ENCODE peak calls at places on chromosome 11, in five cellular contexts. H, R, C, E and W are unnamed samples.
A peak's percentile ranks its signal among the peaks of the same experiment; 100 is the strongest.

GRCh38 chr11:10050561-10050960 is 243.5 kb downstream of the SBF2 start:
- DNase-seq in H (no peak), C (no peak), E (no peak), R (peak; percentile 62), W (no peak)

GRCh38 chr11:110991621-110992355 is 253.7 kb upstream of the POU2AF2 start:
- DNase-seq in H (peak; percentile 50), C (no peak), R (no peak), E (peak; percentile 28), W (no peak)

GRCh38 chr11:215581-216037 is 8.1 kb downstream of the RIC8A start:
- DNase-seq in C (no peak), H (no peak), R (no peak), E (no peak), W (no peak)

GRCh38 chr11:70233511-70233919 is 30.4 kb downstream of the FADD start:
- DNase-seq in C (no peak), R (peak; percentile 94), H (no peak), E (no peak), W (no peak)

GRCh38 chr11:92457250-92457649 is 232.6 kb downstream of the FAT3 start:
- DNase-seq in E (no peak), C (no peak), H (no peak), R (no peak), W (no peak)

GRCh38 chr11:69460540-69461257 is 20.8 kb upstream of the LINC01488 start:
- DNase-seq in C (no peak), H (no peak), R (peak; percentile 22), E (no peak), W (no peak)

GRCh38 chr11:121249039-121249663 is 43.4 kb upstream of the SC5D start:
- DNase-seq in H (no peak), E (no peak), R (peak; percentile 9), C (no peak), W (no peak)

GRCh38 chr11:133547808-133548494 is 15.7 kb upstream of the OPCML start:
- DNase-seq in H (no peak), R (no peak), C (no peak), E (no peak), W (no peak)

GRCh38 chr11:123330071-123330470 is 100.0 kb upstream of the GRAMD1B start:
- DNase-seq in R (no peak), E (no peak), H (no peak), C (no peak), W (no peak)

GRCh38 chr11:60857378-60858232 is 1.9 kb upstream of the PTGDR2 start:
- DNase-seq in R (no peak), H (no peak), E (no peak), C (peak; percentile 7), W (no peak)

GRCh38 chr11:86869531-86869930 is 69.2 kb downstream of the PRSS23 start:
- DNase-seq in C (no peak), R (no peak), E (no peak), H (no peak), W (no peak)

GRCh38 chr11:13680501-13681264 is 12.2 kb downstream of the FAR1 start:
- DNase-seq in R (no peak), C (no peak), E (no peak), H (no peak), W (no peak)

GRCh38 chr11:16739326-16739875 is 954 bp downstream of the C11orf58 start:
- DNase-seq in R (peak; percentile 15), E (no peak), H (no peak), C (no peak), W (no peak)

GRCh38 chr11:59898652-59899051 is 20.1 kb downstream of the OOSP3 start:
- DNase-seq in C (no peak), E (no peak), R (peak; percentile 14), H (no peak), W (no peak)

GRCh38 chr11:10019906-10020682 is 273.9 kb downstream of the SBF2 start:
- DNase-seq in R (no peak), H (no peak), C (no peak), E (peak; percentile 8), W (peak; percentile 74)

GRCh38 chr11:118106789-118107335 is 20.1 kb upstream of the SMIM35 start:
- DNase-seq in E (no peak), H (no peak), R (peak; percentile 16), C (no peak), W (no peak)

GRCh38 chr11:101241160-101241795 is 111.7 kb upstream of the PGR start:
- DNase-seq in E (no peak), R (no peak), H (no peak), C (no peak), W (no peak)

GRCh38 chr11:2780850-2781412 is 81.1 kb upstream of the KCNQ1OT1 start:
- DNase-seq in R (no peak), E (no peak), C (peak; percentile 30), H (no peak), W (peak; percentile 0)

GRCh38 chr11:60343094-60343704 is 16.1 kb downstream of the MS4A6E start:
- DNase-seq in R (peak; percentile 29), C (no peak), H (no peak), E (no peak), W (no peak)

GRCh38 chr11:13141731-13142724 is 132.9 kb downstream of the RASSF10 start:
- DNase-seq in C (no peak), E (no peak), H (no peak), R (no peak), W (peak; percentile 21)

GRCh38 chr11:104823638-104824037 is 74.6 kb downstream of the CASP12 start:
- DNase-seq in E (no peak), C (no peak), R (no peak), H (no peak), W (no peak)
- TF ChIP-seq CTCF in E (no peak), C (no peak), R (no peak), H (peak; percentile 14), W (no peak)

DNA sequence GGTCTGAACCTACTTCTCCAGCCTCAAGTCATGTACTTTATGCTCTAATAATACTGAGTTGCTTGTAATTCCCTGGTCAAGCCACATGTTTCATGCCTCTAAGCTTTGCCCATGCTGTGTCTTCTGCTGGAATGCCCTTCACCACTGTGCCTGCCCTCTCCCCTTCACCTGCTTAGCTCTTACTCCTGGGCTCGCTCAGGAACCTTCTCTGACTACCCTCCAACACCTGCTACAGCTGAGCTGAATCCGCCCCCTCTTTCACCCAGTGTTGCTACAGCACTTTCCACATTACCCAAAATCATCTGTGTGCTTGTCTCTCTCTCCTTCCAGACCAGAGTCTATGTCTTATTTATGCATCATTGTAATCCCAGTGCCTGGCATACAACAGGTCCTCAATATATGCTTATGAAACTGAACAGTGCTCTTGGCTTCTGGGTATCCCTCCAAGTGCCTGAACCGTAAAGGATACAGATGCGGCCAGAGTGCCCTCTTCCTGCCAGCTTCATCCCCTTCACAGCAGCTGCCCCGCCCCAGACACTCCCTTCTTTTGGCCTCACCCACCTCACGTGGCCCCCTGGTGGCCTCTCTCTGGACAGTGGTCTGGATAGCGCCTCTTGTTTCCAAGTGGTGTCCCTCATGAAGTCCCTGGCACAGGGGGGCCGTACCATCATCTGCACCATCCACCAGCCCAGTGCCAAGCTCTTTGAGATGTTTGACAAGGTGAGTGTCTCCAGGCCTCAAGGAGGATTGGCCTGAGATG is 7.1 kb downstream of the ABCG4 start:
- DNase-seq in H (no peak), E (no peak), C (no peak), R (peak; percentile 57), W (peak; percentile 33)
- TF ChIP-seq CTCF in H (no peak), E (no peak), C (no peak), R (no peak), W (no peak)

GRCh38 chr11:57095896-57096295 is 85.9 kb upstream of the LRRC55 start:
- DNase-seq in R (no peak), H (no peak), C (no peak), E (no peak), W (no peak)
- TF ChIP-seq CTCF in R (no peak), H (no peak), C (no peak), E (no peak), W (no peak)

DNA sequence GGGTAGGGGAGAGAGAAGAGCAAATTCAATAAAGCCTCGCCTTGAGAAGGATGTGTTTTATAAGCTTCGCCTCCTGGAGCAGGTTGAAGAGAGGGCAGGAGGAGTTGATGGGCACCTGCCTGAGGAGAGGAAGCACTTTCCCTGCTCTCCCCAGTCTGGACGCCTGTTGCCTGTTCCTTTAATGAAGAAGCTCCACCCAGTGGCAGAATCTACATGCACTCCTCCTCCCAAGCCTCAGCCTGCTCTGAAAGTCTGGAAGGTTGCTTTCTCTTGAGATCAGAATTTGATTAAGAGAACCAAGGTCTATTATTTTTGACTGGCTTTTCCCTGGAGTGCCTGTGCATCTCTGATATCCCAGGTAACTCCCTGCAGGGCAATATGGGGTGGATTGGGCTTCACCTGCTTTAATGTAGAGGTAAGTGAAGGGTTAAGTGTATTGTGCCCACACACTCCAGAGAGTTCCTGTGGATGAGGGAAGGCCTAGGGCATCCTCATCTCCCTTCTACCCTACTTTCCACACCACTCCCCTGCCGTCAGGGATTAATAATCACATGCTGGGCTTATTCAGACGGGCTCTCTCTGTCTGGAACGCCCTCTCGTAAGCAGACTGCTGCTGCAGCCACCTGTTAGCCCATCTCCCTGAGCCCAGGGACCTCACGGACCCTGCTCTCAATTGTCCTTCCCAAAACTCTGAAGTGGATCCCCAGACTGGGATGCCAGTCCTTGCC is 22.3 kb downstream of the NTM start:
- DNase-seq in C (no peak), R (peak; percentile 1), H (no peak), E (no peak), W (no peak)
- TF ChIP-seq CTCF in C (no peak), R (no peak), H (no peak), E (no peak), W (no peak)

GRCh38 chr11:83092488-83093384 is 21.0 kb upstream of the RAB30 start:
- DNase-seq in C (peak; percentile 76), E (peak; percentile 59), H (peak; percentile 28), R (peak; percentile 84), W (peak; percentile 72)

GRCh38 chr11:83088965-83089364 is 17.3 kb upstream of the RAB30 start:
- DNase-seq in E (no peak), H (no peak), C (no peak), R (peak; percentile 13), W (no peak)

GRCh38 chr11:83087035-83087434 is 15.3 kb upstream of the RAB30 start:
- DNase-seq in H (no peak), C (no peak), E (no peak), R (peak; percentile 43), W (no peak)
- TF ChIP-seq CTCF in H (peak; percentile 26), C (peak; percentile 58), E (peak; percentile 19), R (peak; percentile 51), W (no peak)

DNA sequence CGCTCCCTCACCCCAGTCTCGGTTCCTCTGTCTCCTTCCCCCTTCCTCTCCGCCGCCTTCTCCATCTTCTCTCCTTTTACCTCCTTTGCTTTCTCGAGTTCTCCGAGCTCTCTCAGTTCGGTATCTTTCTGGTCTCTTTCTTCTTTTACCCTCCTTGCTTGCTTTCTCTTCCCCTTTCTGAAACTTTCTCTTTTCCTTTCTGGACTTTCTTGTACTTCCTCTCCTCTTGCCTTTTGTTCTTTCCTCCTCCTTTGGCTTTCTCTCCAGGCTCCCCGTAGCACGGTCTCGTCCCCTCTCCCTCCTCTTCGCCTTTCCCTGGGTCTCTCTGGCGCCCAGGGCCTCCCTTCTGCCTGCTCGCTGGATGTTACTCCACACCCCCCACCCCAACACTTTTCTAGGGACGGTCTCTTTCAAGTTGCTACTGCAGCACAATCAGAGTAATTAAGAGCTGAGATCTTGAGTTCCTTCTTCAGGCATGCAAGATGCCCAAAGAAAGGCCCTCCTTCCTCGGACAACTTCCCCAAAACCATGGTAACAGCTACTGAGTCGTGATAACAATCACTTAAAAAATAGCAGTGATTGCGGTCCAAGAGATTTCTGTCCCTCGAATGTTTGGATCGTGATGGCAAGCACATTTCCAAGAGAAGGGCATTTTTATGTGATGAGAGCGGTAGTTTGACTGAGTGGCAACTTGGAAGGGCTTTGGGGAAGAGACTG is 487 bp upstream of the TENM4 start:
- DNase-seq in C (no peak), H (no peak), R (no peak), E (no peak), W (no peak)
- TF ChIP-seq CTCF in C (no peak), H (no peak), R (no peak), E (no peak), W (no peak)

GRCh38 chr11:113345978-113346377 is 31.6 kb downstream of the TTC12 start:
- DNase-seq in C (no peak), H (no peak), E (no peak), R (no peak), W (no peak)
- TF ChIP-seq CTCF in C (no peak), H (no peak), E (no peak), R (no peak), W (no peak)